ENCODE peak calls at places on chromosomes 12 and 14, in ten cellular contexts. H, R, U, Q, A, M, L, F, Y and S are unnamed samples.

GRCh38 chr14:62329427-62329826 is 567.2 kb downstream of the SNAPC1 start:
- DNase-seq in Y (no peak), Q (peak; percentile 4), U (no peak), A (no peak), M (no peak), R (no peak), L (no peak), F (no peak), H (peak; percentile 61), S (peak; percentile 27)

GRCh38 chr12:8156416-8156815 is 399 bp upstream of the ZNF705A start:
- DNase-seq in M (no peak), F (peak; percentile 36), Q (no peak), U (no peak), H (no peak), A (no peak), Y (no peak), R (no peak), L (no peak), S (no peak)

GRCh38 chr12:31510034-31510433 is 80.9 kb downstream of the DENND5B start:
- DNase-seq in F (no peak), A (no peak), H (no peak), U (no peak), M (no peak), Q (peak; percentile 68), L (no peak), R (no peak), Y (no peak), S (no peak)

GRCh38 chr14:89773644-89774316 is 180.8 kb downstream of the EFCAB11 start:
- DNase-seq in R (no peak), H (no peak), U (peak; percentile 29), F (peak; percentile 67), Y (no peak), A (no peak), M (no peak), Q (no peak), L (peak; percentile 66), S (no peak)

GRCh38 chr14:97077253-97077653 is 280.1 kb downstream of the VRK1 start:
- DNase-seq in U (no peak), Y (no peak), Q (peak; percentile 10), R (peak; percentile 77), A (no peak), F (peak; percentile 38), M (no peak), L (no peak), H (no peak), S (peak; percentile 61)

GRCh38 chr12:85357609-85358008 is 77.6 kb downstream of the ALX1 start:
- DNase-seq in M (no peak), Y (no peak), L (no peak), H (no peak), F (no peak), A (no peak), U (no peak), R (no peak), Q (no peak), S (no peak)

GRCh38 chr12:51027342-51027835 is 1.2 kb upstream of the SLC11A2 start:
- DNase-seq in Y (no peak), M (no peak), L (no peak), U (no peak), F (no peak), H (no peak), A (no peak), R (no peak), Q (no peak), S (no peak)

GRCh38 chr12:32549675-32550079 is 129.4 kb upstream of the DNM1L start:
- DNase-seq in R (no peak), M (peak; percentile 15), H (no peak), L (no peak), U (no peak), Y (no peak), A (no peak), F (peak; percentile 36), Q (peak; percentile 65), S (no peak)

GRCh38 chr14:68747366-68747765 is 45.5 kb downstream of the ZFP36L1 start:
- DNase-seq in U (no peak), M (no peak), R (no peak), H (no peak), Y (no peak), A (no peak), L (no peak), Q (no peak), F (no peak), S (no peak)

GRCh38 chr12:57046947-57047890 is 2.7 kb downstream of the MYO1A start:
- DNase-seq in Q (no peak), R (no peak), H (no peak), M (no peak), F (no peak), A (no peak), L (no peak), U (peak; percentile 49), Y (no peak), S (no peak)

GRCh38 chr12:70534466-70534865 is 102.8 kb downstream of the PTPRB start:
- DNase-seq in M (no peak), F (no peak), R (no peak), Q (no peak), A (no peak), Y (no peak), H (no peak), U (no peak), L (no peak), S (no peak)

GRCh38 chr12:14190694-14191093 is 174.8 kb upstream of the ATF7IP start:
- DNase-seq in L (no peak), Q (no peak), H (no peak), M (no peak), Y (no peak), R (no peak), A (no peak), F (no peak), U (no peak), S (no peak)

GRCh38 chr12:44876554-44877275 is 600 bp upstream of the NELL2 start:
- DNase-seq in L (peak; percentile 80), Y (peak; percentile 93), H (no peak), U (no peak), A (no peak), Q (peak; percentile 7), R (peak; percentile 59), M (no peak), F (peak; percentile 7), S (no peak)

GRCh38 chr12:2489266-2489665 is 305.5 kb upstream of the FKBP4 start:
- DNase-seq in Y (no peak), A (no peak), F (no peak), U (no peak), Q (no peak), R (no peak), M (no peak), L (no peak), H (no peak), S (no peak)

GRCh38 chr14:61409782-61410181 is 88.4 kb downstream of the PRKCH start:
- DNase-seq in R (no peak), U (no peak), M (no peak), H (no peak), L (no peak), F (no peak), Y (no peak), Q (no peak), A (no peak), S (no peak)

GRCh38 chr14:72049462-72049861 is 117.2 kb downstream of the RGS6 start:
- DNase-seq in Y (peak; percentile 2), L (no peak), F (no peak), R (no peak), Q (no peak), U (peak; percentile 3), M (no peak), A (no peak), H (no peak), S (no peak)

GRCh38 chr12:8844665-8845064 is 22.2 kb downstream of the A2ML1 start:
- DNase-seq in R (no peak), Y (no peak), U (no peak), Q (peak; percentile 70), L (no peak), H (no peak), M (peak; percentile 3), F (no peak), A (peak; percentile 89), S (no peak)